ENCODE peak calls at places on chromosomes 1 and 21, in six cellular contexts. S is cardiac muscle cell, P is hepatocyte, L is BE2C, W is right lobe of liver, Z is kidney. B is an unnamed sample.

GRCh38 chr1:17335821-17336718 is 28.1 kb downstream of the PADI4 start:
- DNase-seq in S (peak; percentile 84), P (peak; percentile 79), L (peak; percentile 70), W (peak; percentile 69), Z (no peak), B (peak; percentile 58)

GRCh38 chr21:44984792-44985440 is 45.1 kb downstream of the SLX9 start:
- DNase-seq in S (peak; percentile 43), P (no peak), L (peak; percentile 40), W (no peak), Z (peak; percentile 91), B (no peak)

GRCh38 chr1:173753830-173754229 is 39.0 kb downstream of the KLHL20 start:
- DNase-seq in S (no peak), P (no peak), L (no peak), W (no peak), Z (no peak), B (no peak)

GRCh38 chr1:204623894-204624361 is 61.6 kb downstream of the LRRN2 start:
- DNase-seq in S (peak; percentile 32), P (peak; percentile 40), L (peak; percentile 83), W (no peak), Z (peak; percentile 52), B (no peak)

GRCh38 chr21:32925098-32925497 is 100.6 kb upstream of the OLIG2 start:
- DNase-seq in S (no peak), P (no peak), L (no peak), W (no peak), Z (no peak), B (no peak)

GRCh38 chr1:154639876-154640275 is 31.9 kb upstream of the ADAR start:
- DNase-seq in S (no peak), P (no peak), L (no peak), W (no peak), Z (no peak), B (no peak)

GRCh38 chr1:46160212-46160611 is 14.7 kb upstream of the TSPAN1 start:
- DNase-seq in S (no peak), P (no peak), L (no peak), W (no peak), Z (no peak), B (no peak)

GRCh38 chr1:195345149-195345548 is 1263.1 kb downstream of the KCNT2 start:
- DNase-seq in S (peak; percentile 53), P (peak; percentile 29), L (no peak), W (peak; percentile 48), Z (peak; percentile 18), B (no peak)

GRCh38 chr1:32394890-32395415 is 712 bp upstream of the BSDC1 start:
- DNase-seq in S (no peak), P (no peak), L (no peak), W (no peak), Z (no peak), B (no peak)

GRCh38 chr1:216818284-216818683 is 95.1 kb upstream of the ESRRG start:
- DNase-seq in S (no peak), P (no peak), L (no peak), W (no peak), Z (no peak), B (no peak)

GRCh38 chr1:59438058-59438560 is 141.2 kb downstream of the FGGY start:
- DNase-seq in S (no peak), P (no peak), L (no peak), W (no peak), Z (no peak), B (no peak)

GRCh38 chr1:203860396-203860951 is 925 bp upstream of the SNRPE start:
- DNase-seq in S (peak; percentile 12), P (peak; percentile 36), L (peak; percentile 45), W (peak; percentile 83), Z (peak; percentile 78), B (no peak)

GRCh38 chr1:156592158-156592909 is 758 bp downstream of the NAXE start:
- DNase-seq in S (no peak), P (no peak), L (no peak), W (no peak), Z (no peak), B (no peak)

GRCh38 chr1:76640092-76640491 is 227.2 kb upstream of the ST6GALNAC5 start:
- DNase-seq in S (no peak), P (no peak), L (no peak), W (no peak), Z (no peak), B (no peak)

GRCh38 chr1:43376723-43377235 is 9.0 kb upstream of the ELOVL1 start:
- DNase-seq in S (no peak), P (no peak), L (no peak), W (no peak), Z (no peak), B (no peak)

GRCh38 chr1:206804156-206804737 is 32.0 kb upstream of the IL10 start:
- DNase-seq in S (no peak), P (no peak), L (no peak), W (no peak), Z (no peak), B (no peak)

GRCh38 chr1:85142753-85143152 is 58.1 kb downstream of the SYDE2 start:
- DNase-seq in S (no peak), P (no peak), L (no peak), W (peak; percentile 92), Z (no peak), B (no peak)

GRCh38 chr1:156050376-156050775 is 3.2 kb downstream of the UBQLN4 start:
- DNase-seq in S (no peak), P (no peak), L (no peak), W (no peak), Z (no peak), B (no peak)

GRCh38 chr1:204128964-204129896 is 22.6 kb downstream of the ETNK2 start:
- DNase-seq in S (peak; percentile 81), P (peak; percentile 88), L (peak; percentile 82), W (peak; percentile 95), Z (peak; percentile 89), B (peak; percentile 29)

GRCh38 chr1:31785020-31785946 is 21.1 kb upstream of the ADGRB2 start:
- DNase-seq in S (no peak), P (no peak), L (peak; percentile 67), W (peak; percentile 37), Z (peak; percentile 73), B (no peak)

GRCh38 chr1:29688477-29689365 is 452.4 kb downstream of the PTPRU start:
- DNase-seq in S (no peak), P (peak; percentile 46), L (no peak), W (peak; percentile 13), Z (peak; percentile 30), B (peak; percentile 81)

GRCh38 chr1:167863921-167864279 is 50.0 kb downstream of the ADCY10 start:
- DNase-seq in S (no peak), P (no peak), L (no peak), W (no peak), Z (no peak), B (no peak)

GRCh38 chr1:93844262-93845045 is 34.6 kb downstream of the DNTTIP2 start:
- DNase-seq in S (peak; percentile 69), P (peak; percentile 85), L (peak; percentile 33), W (peak; percentile 51), Z (no peak), B (peak; percentile 76)

GRCh38 chr1:168341576-168341975 is 60.9 kb downstream of the TBX19 start:
- DNase-seq in S (no peak), P (no peak), L (no peak), W (no peak), Z (no peak), B (no peak)

GRCh38 chr1:31218705-31219104 is 21.0 kb downstream of the NKAIN1 start:
- DNase-seq in S (no peak), P (no peak), L (peak; percentile 36), W (no peak), Z (no peak), B (no peak)

GRCh38 chr1:43824795-43825194 is 108.8 kb upstream of the ARTN start:
- DNase-seq in S (no peak), P (no peak), L (no peak), W (no peak), Z (no peak), B (no peak)

GRCh38 chr1:55374801-55375616 is 159.8 kb upstream of the USP24 start:
- DNase-seq in S (no peak), P (no peak), L (no peak), W (no peak), Z (no peak), B (no peak)

GRCh38 chr1:35539824-35540261 is 17.4 kb downstream of the KIAA0319L start:
- DNase-seq in S (no peak), P (no peak), L (no peak), W (no peak), Z (no peak), B (no peak)

GRCh38 chr1:115807723-115808122 is 33.2 kb downstream of the NHLH2 start:
- DNase-seq in S (peak; percentile 88), P (peak; percentile 92), L (peak; percentile 61), W (peak; percentile 59), Z (no peak), B (peak; percentile 65)

GRCh38 chr21:39385299-39386145 is 36.6 kb upstream of the HMGN1 start:
- DNase-seq in S (no peak), P (no peak), L (peak; percentile 90), W (peak; percentile 91), Z (peak; percentile 94), B (peak; percentile 62)

GRCh38 chr1:185912504-185912903 is 178.3 kb downstream of the HMCN1 start:
- DNase-seq in S (no peak), P (no peak), L (no peak), W (no peak), Z (no peak), B (no peak)

DNA sequence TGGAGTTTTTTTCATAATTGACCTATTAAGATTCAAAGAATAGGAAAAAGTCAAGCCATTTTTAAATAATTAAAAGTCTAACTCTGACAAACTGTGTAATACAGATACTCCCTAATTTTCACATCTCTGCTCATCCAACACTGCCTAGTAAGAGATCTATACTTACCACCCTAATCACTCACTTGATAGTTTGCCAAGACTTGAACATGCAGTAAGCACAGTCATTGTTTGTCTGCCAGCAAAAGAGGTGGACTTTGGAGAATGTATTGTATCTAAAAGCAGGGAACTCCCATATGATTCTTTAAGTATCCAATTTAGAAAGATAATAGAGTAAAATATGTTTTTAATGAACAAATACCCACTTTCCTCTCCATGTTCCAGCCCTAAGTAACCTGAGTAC is 15.5 kb downstream of the TMEM59 start:
- DNase-seq in S (no peak), P (no peak), L (no peak), W (no peak), Z (no peak), B (peak; percentile 39)
- H3K36me3 ChIP-seq in S (peaks cover 64% of the 10 kb centered on the region), P (no peaks in the 10 kb centered on the region), L (peaks cover 9% of the 10 kb centered on the region), W (peaks cover 96% of the 10 kb centered on the region), Z (peaks cover 21% of the 10 kb centered on the region), B (peaks cover 43% of the 10 kb centered on the region)

GRCh38 chr1:193059282-193060225 is at the start of the genes RO60 and UCHL5:
- DNase-seq in S (peak; percentile 97), P (peak; percentile 98), L (peak; percentile 97), W (peak; percentile 98), Z (peak; percentile 98), B (peak; percentile 97)
- TF ChIP-seq CTCF in S (no peak), P (no peak), L (peak; percentile 6), W (no peak), Z (peak; percentile 9), B (peak; percentile 7)

GRCh38 chr1:210250665-210250997 is 18.0 kb downstream of the SERTAD4 start:
- DNase-seq in S (peak; percentile 52), P (peak; percentile 46), L (peak; percentile 65), W (no peak), Z (no peak), B (no peak)
- H3K36me3 ChIP-seq in S (no peaks in the 10 kb centered on the region), P (no peaks in the 10 kb centered on the region), L (no peaks in the 10 kb centered on the region), W (no peaks in the 10 kb centered on the region), Z (no peaks in the 10 kb centered on the region), B (no peaks in the 10 kb centered on the region)

DNA sequence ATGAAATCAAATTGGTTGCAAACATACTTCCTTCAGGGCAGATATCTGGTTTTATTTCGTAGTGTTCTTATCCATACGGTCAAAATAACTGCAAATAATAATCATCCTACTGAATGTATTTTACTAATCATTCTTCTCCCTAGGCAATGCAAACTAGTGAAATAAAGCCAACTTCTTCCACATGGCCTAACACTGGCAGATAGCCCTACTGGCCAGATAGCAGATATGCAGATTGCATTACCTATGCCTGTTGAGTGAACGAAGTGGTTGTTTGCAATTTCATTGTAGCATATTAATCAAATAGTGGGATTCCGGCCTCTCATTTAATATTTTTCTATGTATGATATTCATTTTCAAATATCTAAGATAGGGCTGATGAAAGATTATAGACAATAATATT is 116.2 kb downstream of the CENPF start:
- DNase-seq in S (no peak), P (no peak), L (no peak), W (no peak), Z (no peak), B (no peak)
- TF ChIP-seq CTCF in S (no peak), P (no peak), L (peak; percentile 25), W (no peak), Z (no peak), B (peak; percentile 57)